ENCODE peak calls at places on chromosome X, in four cellular contexts. X is Panc1, G is K562, Q is HepG2. H is an unnamed sample.

GRCh38 chrX:41921492-41922124 is 1.7 kb downstream of the CASK start:
- DNase-seq in X (no peak), G (no peak), Q (peak; percentile 37), H (no peak)

GRCh38 chrX:30665471-30665870 is 12.2 kb downstream of the GK start:
- DNase-seq in X (no peak), G (no peak), Q (no peak), H (no peak)

GRCh38 chrX:124887572-124887971 is 432.1 kb upstream of the TEX13C start:
- DNase-seq in X (no peak), G (no peak), Q (no peak), H (no peak)

GRCh38 chrX:79065696-79066095 is 78.8 kb upstream of the GPR174 start:
- DNase-seq in X (no peak), G (no peak), Q (no peak), H (no peak)

GRCh38 chrX:105752334-105752733 is 70.0 kb upstream of the NRK start:
- DNase-seq in X (no peak), G (no peak), Q (no peak), H (no peak)

GRCh38 chrX:65926095-65927019 is 113.5 kb downstream of the VSIG4 start:
- DNase-seq in X (no peak), G (peak; percentile 87), Q (no peak), H (no peak)

GRCh38 chrX:255923-256331 is 25.3 kb upstream of the PLCXD1 start:
- DNase-seq in X (no peak), G (no peak), Q (no peak), H (no peak)

GRCh38 chrX:146863566-146863965 is 49.0 kb upstream of the CXorf51A start:
- DNase-seq in X (no peak), G (peak; percentile 0), Q (no peak), H (no peak)

GRCh38 chrX:30822719-30823118 is 66.3 kb downstream of the TAB3 start:
- DNase-seq in X (no peak), G (no peak), Q (no peak), H (no peak)

GRCh38 chrX:44003975-44004374 is 30.8 kb upstream of the NDP start:
- DNase-seq in X (no peak), G (no peak), Q (no peak), H (no peak)

GRCh38 chrX:151359931-151360871 is 36.8 kb upstream of the VMA21 start:
- DNase-seq in X (no peak), G (peak; percentile 29), Q (peak; percentile 0), H (no peak)

GRCh38 chrX:134933911-134934310 is 56.9 kb upstream of the SMIM10 start:
- DNase-seq in X (no peak), G (peak; percentile 11), Q (no peak), H (no peak)

GRCh38 chrX:22095306-22095705 is 63.2 kb downstream of the PHEX start:
- DNase-seq in X (no peak), G (no peak), Q (no peak), H (no peak)

GRCh38 chrX:49155900-49156837 is 6.4 kb upstream of the MAGIX start:
- DNase-seq in X (no peak), G (peak; percentile 95), Q (no peak), H (peak; percentile 51)

GRCh38 chrX:138504254-138504653 is 207.3 kb downstream of the FGF13 start:
- DNase-seq in X (no peak), G (no peak), Q (no peak), H (no peak)

GRCh38 chrX:24231169-24231568 is 81.6 kb downstream of the ZFX start:
- DNase-seq in X (no peak), G (peak; percentile 74), Q (no peak), H (peak; percentile 7)

GRCh38 chrX:119468186-119468929 is at the start of gene SLC25A5:
- DNase-seq in X (no peak), G (peak; percentile 92), Q (peak; percentile 75), H (no peak)

GRCh38 chrX:37905436-37906147 is 58.2 kb upstream of the DYNLT3 start:
- DNase-seq in X (no peak), G (peak; percentile 1), Q (no peak), H (no peak)

GRCh38 chrX:115372026-115372610 is 82.6 kb downstream of the LUZP4 start:
- DNase-seq in X (peak; percentile 64), G (no peak), Q (no peak), H (peak; percentile 12)

DNA sequence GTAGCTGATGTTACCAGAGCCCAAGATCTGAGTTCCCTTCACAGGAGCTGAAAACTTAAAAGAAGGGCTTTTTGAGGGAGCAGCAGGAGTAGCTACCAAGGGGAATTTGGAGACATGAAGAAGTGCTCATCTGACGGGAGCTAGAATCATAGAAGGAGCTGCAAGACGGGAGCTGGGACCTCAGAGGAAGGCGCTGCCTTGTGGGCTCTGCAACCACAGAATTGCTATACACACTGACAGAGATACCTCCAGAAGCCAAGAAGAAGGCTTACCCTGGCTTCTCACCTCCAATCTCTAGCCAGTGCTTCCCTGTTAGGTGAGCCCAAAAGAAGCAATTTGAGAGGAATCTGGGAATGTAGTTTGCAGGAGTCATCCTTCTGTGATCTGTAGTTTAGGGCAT is 35.9 kb downstream of the DCAF8L2 start:
- DNase-seq in X (no peak), G (no peak), Q (no peak), H (no peak)
- TF ChIP-seq TCF7L2 in X (no peak), G (no peak), Q (no peak), H (no peak)

GRCh38 chrX:40209951-40210617 is 112.3 kb upstream of the BCOR start:
- DNase-seq in X (no peak), G (no peak), Q (peak; percentile 7), H (no peak)
- TF ChIP-seq TCF7L2 in X (no peak), G (no peak), Q (no peak), H (no peak)

GRCh38 chrX:39758791-39759525 is 338.8 kb downstream of the BCOR start:
- DNase-seq in X (no peak), G (no peak), Q (no peak), H (no peak)
- TF ChIP-seq TCF7L2 in X (no peak), G (no peak), Q (no peak), H (no peak)

DNA sequence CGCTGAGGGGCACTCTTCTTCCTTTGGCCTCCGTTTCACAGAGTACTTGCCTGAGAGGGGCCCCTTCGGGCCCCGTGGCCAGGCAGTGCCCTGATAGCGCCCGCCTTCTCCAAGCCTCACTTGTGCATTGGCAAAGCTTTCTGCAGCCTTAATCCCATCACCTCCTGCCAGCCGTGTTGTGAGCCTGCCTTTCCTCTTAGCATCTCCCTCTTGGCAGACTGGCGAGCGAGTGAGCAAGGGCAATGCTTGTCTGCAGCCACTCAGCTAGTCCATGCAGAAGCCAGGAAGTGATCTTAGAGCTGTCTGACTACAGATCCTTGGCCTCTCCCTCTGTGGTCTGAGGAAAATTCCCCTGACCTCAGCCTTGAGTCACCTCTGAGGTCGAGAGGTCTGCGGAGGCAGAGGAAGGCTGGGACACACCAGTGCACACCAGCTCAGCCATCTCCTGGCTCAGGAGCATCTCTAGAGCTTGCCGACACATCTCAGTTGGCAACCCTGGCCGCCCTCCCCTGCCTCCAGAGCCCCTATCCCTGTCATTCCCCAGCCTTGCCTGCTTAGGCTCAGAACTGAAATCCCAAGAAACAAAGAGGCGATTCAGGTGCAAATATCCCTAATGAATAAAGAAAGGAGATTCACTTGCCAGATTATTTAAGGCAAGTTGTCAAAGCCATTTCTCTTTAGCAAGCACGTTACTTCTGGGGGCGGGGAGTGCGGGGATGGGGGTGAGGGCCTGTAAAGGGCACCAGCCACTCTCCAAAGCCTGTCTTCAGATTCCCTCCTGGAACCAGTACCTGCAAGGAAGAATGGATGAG is 143.5 kb upstream of the MAMLD1 start:
- DNase-seq in X (peak; percentile 70), G (no peak), Q (no peak), H (no peak)
- TF ChIP-seq TCF7L2 in X (no peak), G (no peak), Q (no peak), H (no peak)

GRCh38 chrX:19986531-19986930 is 4.3 kb downstream of the BCLAF3 start:
- DNase-seq in X (no peak), G (no peak), Q (no peak), H (no peak)
- TF ChIP-seq TCF7L2 in X (no peak), G (no peak), Q (no peak), H (no peak)

DNA sequence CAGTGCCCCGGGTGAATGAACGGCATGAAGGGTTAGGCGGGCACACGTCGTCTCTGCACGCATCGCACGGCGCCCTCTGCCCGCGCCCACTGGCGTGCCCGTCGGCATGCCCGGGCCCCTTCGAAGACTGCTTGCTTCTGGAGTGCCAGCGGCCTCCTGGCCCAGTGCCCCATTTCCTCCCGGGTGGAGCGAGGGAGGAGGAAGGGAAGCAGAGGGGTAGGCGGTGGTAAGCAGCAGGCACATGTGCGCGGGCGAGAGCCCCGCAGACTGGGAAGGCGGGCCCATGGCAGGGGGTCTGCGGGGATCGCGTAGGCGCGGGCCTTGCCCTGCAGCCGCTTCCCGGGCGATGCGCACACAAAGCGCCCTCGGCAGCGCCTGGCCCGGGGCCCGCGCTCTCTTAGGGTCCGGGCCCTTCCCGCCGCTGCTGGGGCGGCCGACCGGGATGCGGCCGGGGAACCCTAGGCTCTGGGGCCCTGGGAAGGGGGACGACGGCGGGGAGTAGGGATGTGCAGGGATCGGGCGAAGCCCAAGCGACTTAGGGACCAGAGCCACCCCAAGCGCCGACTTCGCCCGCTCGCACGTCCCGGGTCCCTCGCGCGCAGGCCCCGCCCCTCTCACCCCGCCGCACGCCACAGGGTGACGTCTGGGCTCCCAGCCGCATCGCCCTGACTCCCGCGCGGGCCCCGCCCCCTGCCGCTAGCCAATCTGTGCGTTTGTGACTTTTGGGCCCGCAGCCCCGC is 866 bp upstream of the EMD start:
- DNase-seq in X (no peak), G (no peak), Q (no peak), H (no peak)
- TF ChIP-seq TCF7L2 in X (no peak), G (no peak), Q (no peak), H (no peak)

DNA sequence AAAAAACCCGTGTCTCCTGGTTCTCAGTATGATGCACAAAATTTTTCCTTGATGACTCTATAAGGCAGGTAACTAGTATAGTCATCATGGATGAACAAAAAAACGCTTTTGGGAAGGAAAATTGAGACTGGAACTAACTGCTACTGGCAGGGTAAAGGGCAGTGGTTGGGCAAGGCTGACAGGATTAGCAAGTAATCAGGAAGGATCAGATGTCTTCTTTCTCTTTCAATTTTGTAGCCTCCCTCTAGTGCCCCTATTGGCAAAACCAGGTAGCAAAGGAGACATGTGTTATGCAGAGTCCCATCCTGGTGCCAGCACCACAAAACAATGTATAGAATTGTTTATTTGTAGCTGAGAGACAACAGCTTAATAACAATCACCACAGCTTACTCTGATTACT is 12.8 kb upstream of the SLITRK4 start:
- DNase-seq in X (no peak), G (no peak), Q (no peak), H (no peak)
- TF ChIP-seq TCF7L2 in X (no peak), G (no peak), Q (no peak), H (no peak)

H was measured in HCT116.